ENCODE peak calls at places on chromosomes 1 and 21, in four cellular contexts. R is GM12878, J is A549, U is SK-N-SH. O is an unnamed sample.

GRCh38 chr1:15662539-15662938 is 21.6 kb upstream of the PLEKHM2 start:
- DNase-seq in U (no peak), J (no peak), R (no peak), O (no peak)

GRCh38 chr1:14242870-14243269 is 355.6 kb upstream of the KAZN start:
- DNase-seq in J (no peak), R (no peak), U (no peak), O (no peak)

GRCh38 chr1:26350701-26351590 is 3.0 kb downstream of the CRYBG2 start:
- DNase-seq in J (no peak), R (no peak), U (no peak), O (peak; percentile 100)

GRCh38 chr1:156385534-156386031 is 16.6 kb downstream of the RHBG start:
- DNase-seq in R (no peak), J (peak; percentile 75), U (peak; percentile 87), O (peak; percentile 55)

GRCh38 chr1:224762046-224762445 is 145.9 kb downstream of the CNIH3 start:
- DNase-seq in J (no peak), R (no peak), U (no peak), O (no peak)

GRCh38 chr1:65509912-65510680 is 89.6 kb downstream of the LEPR start:
- DNase-seq in J (no peak), R (no peak), U (no peak), O (no peak)

GRCh38 chr1:16993521-16994038 is 13.2 kb upstream of the MFAP2 start:
- DNase-seq in R (no peak), U (no peak), J (no peak), O (no peak)

GRCh38 chr1:156920233-156921052 is at the start of gene LRRC71:
- DNase-seq in U (peak; percentile 75), R (no peak), J (peak; percentile 90), O (peak; percentile 59)

GRCh38 chr1:108117908-108118902 is 81.9 kb downstream of the SLC25A24 start:
- DNase-seq in J (no peak), R (no peak), U (peak; percentile 50), O (no peak)

GRCh38 chr21:26844258-26845065 is 747 bp downstream of the ADAMTS1 start:
- DNase-seq in R (no peak), J (no peak), U (peak; percentile 73), O (no peak)

GRCh38 chr1:201145132-201145531 is 9.1 kb downstream of the TMEM9 start:
- DNase-seq in U (no peak), J (no peak), R (no peak), O (no peak)

GRCh38 chr1:101136739-101137138 is 100.1 kb upstream of the S1PR1 start:
- DNase-seq in R (peak; percentile 68), U (no peak), J (no peak), O (peak; percentile 73)

GRCh38 chr1:224175615-224176014 is 7.4 kb upstream of the DEGS1 start:
- DNase-seq in J (no peak), R (no peak), U (peak; percentile 47), O (no peak)

GRCh38 chr1:222034790-222035189 is 292.9 kb upstream of the DUSP10 start:
- DNase-seq in J (no peak), U (no peak), R (no peak), O (no peak)

GRCh38 chr1:69915347-69915746 is 290.0 kb downstream of the LRRC40 start:
- DNase-seq in R (no peak), U (no peak), J (no peak), O (no peak)

GRCh38 chr1:55474168-55474786 is 259.1 kb upstream of the USP24 start:
- DNase-seq in R (no peak), U (no peak), J (peak; percentile 18), O (no peak)

GRCh38 chr1:10193340-10193739 is 17.0 kb upstream of the KIF1B start:
- DNase-seq in R (no peak), J (no peak), U (no peak), O (no peak)

GRCh38 chr1:20932437-20932977 is 145.4 kb upstream of the HP1BP3 start:
- DNase-seq in J (no peak), R (peak; percentile 27), U (no peak), O (no peak)

GRCh38 chr1:30840904-30841598 is 67.5 kb downstream of the SDC3 start:
- DNase-seq in J (no peak), U (no peak), R (no peak), O (no peak)

GRCh38 chr1:40392206-40392605 is 18.7 kb downstream of the SMAP2 start:
- DNase-seq in U (no peak), R (no peak), J (no peak), O (no peak)

GRCh38 chr1:158155673-158156072 is 25.0 kb upstream of the CD1D start:
- DNase-seq in J (no peak), R (no peak), U (no peak), O (no peak)

GRCh38 chr1:220527279-220528048 is 472 bp upstream of the MARK1 start:
- DNase-seq in J (no peak), R (no peak), U (peak; percentile 52), O (no peak)

GRCh38 chr1:166489670-166490436 is 323.1 kb upstream of the FAM78B start:
- DNase-seq in U (no peak), J (no peak), R (peak; percentile 60), O (peak; percentile 31)

GRCh38 chr21:33289199-33289819 is 23.1 kb downstream of the IL10RB start:
- DNase-seq in U (no peak), R (no peak), J (no peak), O (no peak)

GRCh38 chr1:27598902-27599528 is 4.9 kb downstream of the AHDC1 start:
- DNase-seq in R (no peak), U (no peak), J (no peak), O (no peak)

GRCh38 chr1:5492861-5493260 is 499.4 kb downstream of the NPHP4 start:
- DNase-seq in J (no peak), R (no peak), U (no peak), O (no peak)

GRCh38 chr1:38119000-38119399 is 72.4 kb upstream of the POU3F1 start:
- DNase-seq in R (no peak), U (no peak), J (no peak), O (no peak)

GRCh38 chr1:233972951-233973635 is 68.6 kb downstream of the SLC35F3 start:
- DNase-seq in R (no peak), U (peak; percentile 36), J (peak; percentile 29), O (no peak)

GRCh38 chr1:6389971-6390370 is 3.6 kb downstream of the ACOT7 start:
- DNase-seq in R (no peak), J (no peak), U (no peak), O (no peak)

GRCh38 chr1:81304187-81304586 is 496.5 kb upstream of the ADGRL2 start:
- DNase-seq in U (peak; percentile 28), J (peak; percentile 3), R (no peak), O (no peak)

GRCh38 chr1:188237573-188238353 is 1409.0 kb downstream of the PLA2G4A start:
- DNase-seq in U (no peak), R (no peak), J (peak; percentile 8), O (no peak)

GRCh38 chr1:224282140-224282539 is 47.8 kb downstream of the NVL start:
- DNase-seq in U (no peak), R (no peak), J (no peak), O (no peak)

GRCh38 chr1:204255225-204255624 is 41.4 kb upstream of the GOLT1A start:
- DNase-seq in J (no peak), R (no peak), U (no peak), O (no peak)

DNA sequence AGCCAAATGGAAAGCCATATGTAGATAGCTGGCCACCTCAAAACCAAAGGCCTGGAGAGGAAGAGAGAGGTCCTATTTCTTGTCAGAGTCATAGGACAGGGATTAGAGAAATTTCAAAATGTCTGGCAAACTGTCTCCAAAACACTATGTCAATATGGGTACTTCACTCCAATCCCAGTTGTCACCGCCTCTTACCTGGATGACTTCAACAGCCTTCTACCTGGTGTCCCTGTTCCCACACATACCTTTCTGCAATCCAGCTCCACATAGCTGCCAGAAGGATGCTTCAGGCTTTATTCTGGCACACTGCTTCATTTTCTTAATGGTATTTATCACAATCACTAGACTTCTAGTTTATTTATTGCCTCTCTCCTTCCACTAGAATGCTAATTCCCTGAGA is 14.5 kb downstream of the PTGER3 start:
- DNase-seq in R (no peak), U (no peak), J (no peak), O (no peak)
- H3K27ac ChIP-seq in R (no peak overlapping the region), U (no peak overlapping the region), J (no peak overlapping the region), O (no peak overlapping the region)

GRCh38 chr1:111988743-111989453 is 570 bp downstream of the KCND3 start:
- DNase-seq in R (no peak), J (no peak), U (peak; percentile 54), O (no peak)
- TF ChIP-seq PBX3 in R (no peak), J (no peak), U (no peak), O (no peak)

GRCh38 chr1:59748123-59748522 is 66.6 kb upstream of the HOOK1 start:
- DNase-seq in U (no peak), R (no peak), J (no peak), O (no peak)

GRCh38 chr1:59742526-59742925 is 72.2 kb upstream of the HOOK1 start:
- DNase-seq in J (no peak), R (no peak), U (no peak), O (no peak)

GRCh38 chr1:59739111-59739510 is 75.6 kb upstream of the HOOK1 start:
- DNase-seq in U (no peak), R (no peak), J (no peak), O (no peak)

GRCh38 chr1:59747469-59748014 is 67.2 kb upstream of the HOOK1 start:
- DNase-seq in U (peak; percentile 33), R (no peak), J (no peak), O (no peak)

GRCh38 chr1:59743324-59744108 is 71.2 kb upstream of the HOOK1 start:
- DNase-seq in J (no peak), R (no peak), U (no peak), O (no peak)
- H3K27ac ChIP-seq in J (no peak overlapping the region), R (no peak overlapping the region), U (no peak overlapping the region), O (no peak overlapping the region)

DNA sequence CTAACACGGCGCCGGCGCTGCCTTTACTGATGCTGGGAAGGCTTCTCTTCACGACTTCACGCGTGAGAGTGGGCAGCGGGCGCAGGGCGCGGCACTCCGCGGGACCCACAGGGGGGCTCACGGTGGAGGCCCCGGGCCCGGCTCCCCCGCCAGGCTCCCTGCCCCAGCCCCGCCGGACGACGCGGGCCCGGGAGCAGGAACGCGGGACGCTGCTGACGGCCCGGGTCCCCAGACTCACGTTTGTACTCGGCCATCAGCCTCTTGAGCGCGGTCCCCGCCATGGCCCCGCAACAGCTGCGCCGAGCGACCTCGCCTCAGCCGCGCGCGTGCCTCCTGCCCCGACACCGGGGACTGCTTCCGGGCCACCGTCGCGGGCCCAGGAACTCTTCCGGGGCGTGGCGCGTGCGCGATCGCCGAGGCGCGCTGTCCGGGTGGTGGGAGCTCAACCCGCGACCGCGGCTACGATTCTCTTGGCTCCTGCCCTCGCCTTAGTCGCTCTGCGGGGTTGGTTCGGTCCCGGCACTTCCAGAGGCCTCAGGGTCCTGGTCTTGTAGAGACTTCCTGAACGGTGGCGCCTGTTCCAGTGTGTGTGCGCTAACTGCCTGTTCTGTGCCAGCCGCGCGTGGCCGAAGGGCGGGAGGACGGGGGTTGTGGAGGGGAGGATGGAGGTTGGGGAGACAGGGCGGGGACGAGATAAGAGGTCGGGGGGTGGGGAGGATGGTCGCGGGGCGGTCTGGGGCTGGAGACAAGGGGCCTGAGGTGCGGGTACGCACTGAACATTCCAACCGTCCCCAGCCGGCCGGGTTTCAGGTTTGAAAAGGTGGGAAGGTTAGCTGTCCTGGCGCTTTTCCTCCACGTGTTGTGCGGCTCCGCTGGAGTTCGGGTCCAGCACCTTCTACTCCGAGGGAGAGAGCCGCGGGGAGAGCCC is at the start of gene UBE2G2:
- DNase-seq in R (no peak), J (peak; percentile 72), U (peak; percentile 98), O (peak; percentile 59)
- TF ChIP-seq PBX3 in R (no peak), J (peak; percentile 37), U (no peak), O (no peak)